ENCODE peak calls at places on chromosomes 16 and 17, in ten cellular contexts. E is heart right ventricle, A is stomach, U is brain microvascular endothelial cell, Q is IMR-90, C is tibial artery, V is GM23338, I is left lung, G is fibroblast of lung, W is psoas muscle. R is an unnamed sample.

GRCh38 chr16:85514295-85514600 is 98.9 kb upstream of the GSE1 start:
- DNase-seq in E (peak), A (no peak), U (no peak), Q (peak), C (no peak), V (no peak), I (peak), G (no peak), W (peak), R (no peak)

GRCh38 chr17:77884019-77884418 is 74.5 kb upstream of the TNRC6C start:
- DNase-seq in E (peak), A (no peak), U (peak), Q (peak), C (no peak), V (peak), I (no peak), G (peak), W (peak), R (no peak)

GRCh38 chr17:27224526-27225315 is 69.2 kb upstream of the WSB1 start:
- DNase-seq in E (no peak), A (no peak), U (peak), Q (no peak), C (no peak), V (no peak), I (no peak), G (peak), W (no peak), R (no peak)

GRCh38 chr16:54318941-54319340 is 32.4 kb upstream of the IRX3 start:
- DNase-seq in E (no peak), A (no peak), U (no peak), Q (no peak), C (no peak), V (no peak), I (no peak), G (peak), W (no peak), R (no peak)

GRCh38 chr16:89873822-89874689 is 664 bp downstream of the TCF25 start:
- DNase-seq in E (peak), A (peak), U (peak), Q (peak), C (peak), V (peak), I (peak), G (peak), W (peak), R (peak)

GRCh38 chr17:62662855-62663254 is 35.4 kb downstream of the MRC2 start:
- DNase-seq in E (no peak), A (no peak), U (no peak), Q (no peak), C (no peak), V (no peak), I (no peak), G (no peak), W (no peak), R (no peak)

GRCh38 chr17:30541802-30542201 is 64.6 kb downstream of the GOSR1 start:
- DNase-seq in E (no peak), A (no peak), U (no peak), Q (no peak), C (no peak), V (no peak), I (no peak), G (no peak), W (no peak), R (no peak)

GRCh38 chr16:81468269-81468902 is 23.8 kb downstream of the CMIP start:
- DNase-seq in E (no peak), A (no peak), U (no peak), Q (no peak), C (no peak), V (no peak), I (no peak), G (no peak), W (no peak), R (no peak)

GRCh38 chr17:39244600-39245570 is 19.1 kb upstream of the STAC2 start:
- DNase-seq in E (peak), A (peak), U (peak), Q (peak), C (peak), V (peak), I (peak), G (peak), W (peak), R (no peak)

GRCh38 chr17:17661134-17661533 is 20.1 kb upstream of the RAI1 start:
- DNase-seq in E (no peak), A (no peak), U (no peak), Q (no peak), C (no peak), V (no peak), I (no peak), G (no peak), W (no peak), R (no peak)

GRCh38 chr17:17664073-17664470 is 17.2 kb upstream of the RAI1 start:
- DNase-seq in E (no peak), A (no peak), U (no peak), Q (no peak), C (no peak), V (no peak), I (no peak), G (no peak), W (peak), R (no peak)

GRCh38 chr17:17659340-17659739 is 21.9 kb upstream of the RAI1 start:
- DNase-seq in E (no peak), A (no peak), U (no peak), Q (no peak), C (no peak), V (no peak), I (no peak), G (no peak), W (no peak), R (no peak)

GRCh38 chr17:17663160-17664072 is 17.8 kb upstream of the RAI1 start:
- DNase-seq in E (peak), A (peak), U (peak), Q (peak), C (no peak), V (peak), I (peak), G (peak), W (peak), R (peak)

DNA sequence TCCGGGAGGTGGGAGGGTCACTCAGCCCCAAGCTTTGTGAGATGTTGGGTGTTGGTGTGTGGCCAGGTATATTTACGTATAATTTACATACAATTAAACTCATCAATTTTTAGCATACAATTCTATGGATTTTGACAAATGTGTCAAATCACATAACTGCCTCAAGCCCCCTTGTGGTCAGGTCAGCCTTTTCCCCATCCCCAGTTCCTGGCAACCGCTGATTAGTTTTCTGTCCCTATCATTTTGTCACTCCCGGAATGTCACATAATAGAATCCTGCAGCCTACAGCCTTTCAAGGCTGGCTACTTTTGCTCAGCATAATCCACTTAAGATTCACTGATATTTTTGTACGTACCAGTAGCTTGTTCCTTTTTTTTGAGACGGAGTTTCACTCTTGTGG is 19.4 kb upstream of the RAI1 start:
- DNase-seq in E (no peak), A (no peak), U (no peak), Q (no peak), C (no peak), V (peak), I (no peak), G (no peak), W (no peak), R (no peak)
- TF ChIP-seq CTCF in E (no peak), A (no peak), U (peak), Q (no peak), C (no peak), V (peak), I (no peak), G (no peak), W (no peak), R (no peak)

GRCh38 chr17:2593846-2594656 is 597 bp downstream of the PAFAH1B1 start:
- DNase-seq in E (peak), A (peak), U (peak), Q (peak), C (peak), V (peak), I (peak), G (peak), W (peak), R (peak)
- TF ChIP-seq CTCF in E (no peak), A (no peak), U (no peak), Q (no peak), C (no peak), V (no peak), I (no peak), G (no peak), W (no peak), R (no peak)

GRCh38 chr16:7400117-7400890 is 67.7 kb downstream of the RBFOX1 start:
- DNase-seq in E (no peak), A (no peak), U (no peak), Q (no peak), C (no peak), V (no peak), I (no peak), G (no peak), W (no peak), R (no peak)

GRCh38 chr16:7399296-7399695 is 66.7 kb downstream of the RBFOX1 start:
- DNase-seq in E (no peak), A (no peak), U (no peak), Q (no peak), C (no peak), V (no peak), I (no peak), G (no peak), W (no peak), R (no peak)

GRCh38 chr16:7404217-7404616 is 71.6 kb downstream of the RBFOX1 start:
- DNase-seq in E (no peak), A (no peak), U (no peak), Q (no peak), C (no peak), V (no peak), I (no peak), G (no peak), W (no peak), R (no peak)

GRCh38 chr16:7408700-7409340 is 76.2 kb downstream of the RBFOX1 start:
- DNase-seq in E (no peak), A (no peak), U (no peak), Q (no peak), C (no peak), V (no peak), I (no peak), G (no peak), W (no peak), R (no peak)

GRCh38 chr16:7405166-7405565 is 72.5 kb downstream of the RBFOX1 start:
- DNase-seq in E (peak), A (peak), U (no peak), Q (no peak), C (no peak), V (peak), I (peak), G (no peak), W (peak), R (no peak)
- TF ChIP-seq CTCF in E (peak), A (peak), U (no peak), Q (no peak), C (no peak), V (peak), I (no peak), G (no peak), W (peak), R (no peak)

GRCh38 chr17:51541215-51541614 is 280.9 kb downstream of the UTP18 start:
- DNase-seq in E (no peak), A (no peak), U (no peak), Q (no peak), C (no peak), V (no peak), I (no peak), G (no peak), W (no peak), R (no peak)

GRCh38 chr17:51536627-51537026 is 276.3 kb downstream of the UTP18 start:
- DNase-seq in E (no peak), A (no peak), U (no peak), Q (no peak), C (no peak), V (no peak), I (no peak), G (no peak), W (no peak), R (no peak)

GRCh38 chr17:51537996-51538550 is 277.7 kb downstream of the UTP18 start:
- DNase-seq in E (no peak), A (no peak), U (no peak), Q (no peak), C (no peak), V (no peak), I (no peak), G (no peak), W (no peak), R (no peak)

GRCh38 chr17:51546114-51546513 is 285.8 kb downstream of the UTP18 start:
- DNase-seq in E (no peak), A (no peak), U (no peak), Q (no peak), C (no peak), V (no peak), I (no peak), G (no peak), W (no peak), R (no peak)

GRCh38 chr17:51540151-51540550 is 279.8 kb downstream of the UTP18 start:
- DNase-seq in E (no peak), A (no peak), U (no peak), Q (no peak), C (no peak), V (peak), I (no peak), G (no peak), W (no peak), R (no peak)
- TF ChIP-seq CTCF in E (no peak), A (no peak), U (no peak), Q (no peak), C (no peak), V (peak), I (no peak), G (no peak), W (no peak), R (no peak)